ENCODE peak calls at places on chromosome 12, in seven cellular contexts. One of them, this sample, is unnamed.
A peak's percentile ranks its signal among the peaks of the same experiment; 100 is the strongest.

GRCh38 chr12:48768147-48768546 is 20.7 kb downstream of the ADCY6 start:
- DNase-seq in uterus: no peak
- DNase-seq in upper lobe of right lung: no peak
- DNase-seq in neural progenitor cell: peak; percentile 79
- DNase-seq in lower leg skin: no peak
- DNase-seq in lower lobe of right lung: no peak
- DNase-seq in fibroblast of lung: no peak
- DNase-seq in this sample: no peak

GRCh38 chr12:104493504-104493903 is 36.8 kb downstream of the CHST11 start:
- DNase-seq in upper lobe of right lung: no peak
- DNase-seq in uterus: no peak
- DNase-seq in fibroblast of lung: no peak
- DNase-seq in lower leg skin: no peak
- DNase-seq in neural progenitor cell: no peak
- DNase-seq in lower lobe of right lung: no peak
- DNase-seq in this sample: no peak

GRCh38 chr12:89126712-89127111 is 225.6 kb downstream of the DUSP6 start:
- DNase-seq in lower lobe of right lung: no peak
- DNase-seq in fibroblast of lung: peak; percentile 56
- DNase-seq in neural progenitor cell: no peak
- DNase-seq in upper lobe of right lung: no peak
- DNase-seq in uterus: no peak
- DNase-seq in lower leg skin: no peak
- DNase-seq in this sample: no peak

GRCh38 chr12:12880537-12880936 is 10.8 kb upstream of the GPRC5A start:
- DNase-seq in neural progenitor cell: no peak
- DNase-seq in lower lobe of right lung: no peak
- DNase-seq in lower leg skin: no peak
- DNase-seq in uterus: no peak
- DNase-seq in upper lobe of right lung: no peak
- DNase-seq in fibroblast of lung: no peak
- DNase-seq in this sample: no peak

GRCh38 chr12:70919597-70920035 is 922 bp downstream of the PTPRR start:
- DNase-seq in uterus: no peak
- DNase-seq in upper lobe of right lung: no peak
- DNase-seq in lower lobe of right lung: no peak
- DNase-seq in neural progenitor cell: peak; percentile 76
- DNase-seq in fibroblast of lung: peak; percentile 27
- DNase-seq in lower leg skin: no peak
- DNase-seq in this sample: no peak

GRCh38 chr12:89210277-89210676 is 142.0 kb downstream of the DUSP6 start:
- DNase-seq in neural progenitor cell: peak; percentile 33
- DNase-seq in uterus: no peak
- DNase-seq in fibroblast of lung: no peak
- DNase-seq in upper lobe of right lung: no peak
- DNase-seq in lower lobe of right lung: no peak
- DNase-seq in lower leg skin: no peak
- DNase-seq in this sample: no peak

GRCh38 chr12:22014783-22015144 is 31.3 kb upstream of the CMAS start:
- DNase-seq in lower leg skin: no peak
- DNase-seq in neural progenitor cell: no peak
- DNase-seq in uterus: no peak
- DNase-seq in lower lobe of right lung: no peak
- DNase-seq in upper lobe of right lung: no peak
- DNase-seq in fibroblast of lung: peak; percentile 10
- DNase-seq in this sample: no peak

GRCh38 chr12:29769162-29769820 is 14.5 kb downstream of the TMTC1 start:
- DNase-seq in lower lobe of right lung: no peak
- DNase-seq in neural progenitor cell: no peak
- DNase-seq in fibroblast of lung: peak; percentile 96
- DNase-seq in uterus: peak; percentile 23
- DNase-seq in lower leg skin: no peak
- DNase-seq in upper lobe of right lung: no peak
- DNase-seq in this sample: no peak

GRCh38 chr12:62519043-62519442 is 52.4 kb downstream of the MON2 start:
- DNase-seq in uterus: no peak
- DNase-seq in neural progenitor cell: no peak
- DNase-seq in lower lobe of right lung: no peak
- DNase-seq in fibroblast of lung: no peak
- DNase-seq in upper lobe of right lung: no peak
- DNase-seq in lower leg skin: no peak
- DNase-seq in this sample: no peak

GRCh38 chr12:99253068-99253467 is 394.5 kb upstream of the GARIN6 start:
- DNase-seq in neural progenitor cell: peak; percentile 33
- DNase-seq in lower leg skin: no peak
- DNase-seq in fibroblast of lung: no peak
- DNase-seq in upper lobe of right lung: no peak
- DNase-seq in lower lobe of right lung: no peak
- DNase-seq in uterus: no peak
- DNase-seq in this sample: no peak

GRCh38 chr12:86122846-86123468 is 133.2 kb downstream of the MGAT4C start:
- DNase-seq in lower lobe of right lung: no peak
- DNase-seq in lower leg skin: no peak
- DNase-seq in neural progenitor cell: no peak
- DNase-seq in upper lobe of right lung: no peak
- DNase-seq in fibroblast of lung: no peak
- DNase-seq in uterus: no peak
- DNase-seq in this sample: no peak

GRCh38 chr12:48004039-48004940 is at the start of gene COL2A1:
- DNase-seq in lower leg skin: peak; percentile 86
- DNase-seq in neural progenitor cell: peak; percentile 92
- DNase-seq in lower lobe of right lung: no peak
- DNase-seq in fibroblast of lung: peak; percentile 15
- DNase-seq in uterus: no peak
- DNase-seq in upper lobe of right lung: no peak
- DNase-seq in this sample: no peak

GRCh38 chr12:121371404-121371803 is 19.2 kb upstream of the ANAPC5 start:
- DNase-seq in lower leg skin: no peak
- DNase-seq in upper lobe of right lung: no peak
- DNase-seq in neural progenitor cell: no peak
- DNase-seq in uterus: no peak
- DNase-seq in fibroblast of lung: no peak
- DNase-seq in lower lobe of right lung: no peak
- DNase-seq in this sample: no peak

GRCh38 chr12:132672116-132672515 is 15.0 kb downstream of the POLE start:
- DNase-seq in fibroblast of lung: no peak
- DNase-seq in uterus: no peak
- DNase-seq in neural progenitor cell: no peak
- DNase-seq in lower leg skin: no peak
- DNase-seq in upper lobe of right lung: no peak
- DNase-seq in lower lobe of right lung: no peak
- DNase-seq in this sample: no peak

GRCh38 chr12:32322354-32322753 is 77.0 kb upstream of the FGD4 start:
- DNase-seq in upper lobe of right lung: no peak
- DNase-seq in uterus: no peak
- DNase-seq in fibroblast of lung: no peak
- DNase-seq in neural progenitor cell: peak; percentile 16
- DNase-seq in lower leg skin: no peak
- DNase-seq in lower lobe of right lung: no peak
- DNase-seq in this sample: no peak

GRCh38 chr12:86959766-86960458 is 703.7 kb upstream of the MGAT4C start:
- DNase-seq in neural progenitor cell: no peak
- DNase-seq in fibroblast of lung: no peak
- DNase-seq in lower leg skin: no peak
- DNase-seq in lower lobe of right lung: no peak
- DNase-seq in uterus: no peak
- DNase-seq in upper lobe of right lung: no peak
- DNase-seq in this sample: no peak

GRCh38 chr12:2283910-2284309 is 231.1 kb downstream of the CACNA1C start:
- DNase-seq in fibroblast of lung: peak; percentile 67
- DNase-seq in lower lobe of right lung: no peak
- DNase-seq in upper lobe of right lung: peak; percentile 63
- DNase-seq in neural progenitor cell: no peak
- DNase-seq in lower leg skin: peak; percentile 85
- DNase-seq in uterus: peak; percentile 32
- DNase-seq in this sample: no peak

GRCh38 chr12:119681953-119682352 is 14.0 kb downstream of the PRKAB1 start:
- DNase-seq in neural progenitor cell: no peak
- DNase-seq in uterus: no peak
- DNase-seq in fibroblast of lung: no peak
- DNase-seq in lower lobe of right lung: no peak
- DNase-seq in lower leg skin: no peak
- DNase-seq in upper lobe of right lung: no peak
- DNase-seq in this sample: no peak

GRCh38 chr12:76799362-76799761 is 35.4 kb downstream of the ZDHHC17 start:
- DNase-seq in lower leg skin: no peak
- DNase-seq in fibroblast of lung: no peak
- DNase-seq in uterus: no peak
- DNase-seq in neural progenitor cell: no peak
- DNase-seq in upper lobe of right lung: no peak
- DNase-seq in lower lobe of right lung: no peak
- DNase-seq in this sample: no peak

GRCh38 chr12:14327717-14328116 is 37.8 kb upstream of the ATF7IP start:
- DNase-seq in uterus: no peak
- DNase-seq in neural progenitor cell: no peak
- DNase-seq in upper lobe of right lung: no peak
- DNase-seq in lower lobe of right lung: no peak
- DNase-seq in lower leg skin: no peak
- DNase-seq in fibroblast of lung: no peak
- DNase-seq in this sample: no peak

GRCh38 chr12:103326190-103326589 is 169.6 kb downstream of the C12orf42 start:
- DNase-seq in uterus: no peak
- DNase-seq in neural progenitor cell: peak; percentile 50
- DNase-seq in lower leg skin: no peak
- DNase-seq in lower lobe of right lung: no peak
- DNase-seq in upper lobe of right lung: no peak
- DNase-seq in fibroblast of lung: no peak
- DNase-seq in this sample: no peak
- TF ChIP-seq CTCF in uterus: no peak
- TF ChIP-seq CTCF in neural progenitor cell: peak; percentile 60
- TF ChIP-seq CTCF in lower leg skin: no peak
- TF ChIP-seq CTCF in lower lobe of right lung: peak; percentile 14
- TF ChIP-seq CTCF in upper lobe of right lung: peak; percentile 21
- TF ChIP-seq CTCF in fibroblast of lung: no peak
- TF ChIP-seq CTCF in this sample: no peak

DNA sequence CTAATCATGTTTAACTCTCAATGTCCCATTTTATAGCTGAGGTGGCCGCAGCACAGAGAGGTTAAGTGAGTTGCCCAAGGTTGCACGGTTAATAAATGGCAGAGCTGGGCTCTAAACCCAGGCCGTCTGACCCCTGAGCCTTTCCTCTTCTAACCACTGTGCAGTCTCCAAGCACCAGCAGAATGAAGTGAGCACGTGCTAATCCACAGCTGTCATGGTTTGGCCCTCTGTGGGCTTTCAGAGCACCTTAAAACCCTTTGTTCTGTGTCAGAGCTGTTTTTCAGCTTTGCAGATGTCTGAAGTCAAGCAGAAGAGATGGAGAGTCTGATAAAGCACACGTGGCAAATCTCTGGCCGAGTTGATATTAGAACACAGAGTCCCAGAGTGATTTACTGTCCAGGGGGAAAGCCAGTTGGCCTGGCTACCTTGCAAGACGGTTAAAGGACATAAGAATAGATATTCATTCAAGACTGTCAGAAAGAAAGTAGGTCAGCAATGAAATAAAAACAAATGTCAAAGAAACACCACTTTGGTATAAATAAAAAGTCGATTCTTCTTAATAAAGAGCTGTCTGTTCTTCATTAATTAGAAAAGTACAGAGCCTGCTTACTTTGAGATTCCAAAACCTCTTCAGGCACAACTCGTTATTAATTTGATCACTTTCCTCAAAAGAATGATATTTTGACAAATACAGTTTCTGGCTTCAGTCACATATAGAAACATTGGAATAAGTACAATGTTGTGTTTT is 107.3 kb downstream of the CRADD start:
- DNase-seq in fibroblast of lung: peak; percentile 89
- DNase-seq in upper lobe of right lung: no peak
- DNase-seq in neural progenitor cell: peak; percentile 72
- DNase-seq in lower lobe of right lung: no peak
- DNase-seq in uterus: peak; percentile 92
- DNase-seq in lower leg skin: no peak
- DNase-seq in this sample: no peak
- TF ChIP-seq CTCF in fibroblast of lung: no peak
- TF ChIP-seq CTCF in upper lobe of right lung: no peak
- TF ChIP-seq CTCF in neural progenitor cell: no peak
- TF ChIP-seq CTCF in lower lobe of right lung: no peak
- TF ChIP-seq CTCF in uterus: no peak
- TF ChIP-seq CTCF in lower leg skin: no peak
- TF ChIP-seq CTCF in this sample: no peak

GRCh38 chr12:6370994-6371754 is 4.2 kb downstream of the SCNN1A start:
- DNase-seq in fibroblast of lung: peak; percentile 48
- DNase-seq in upper lobe of right lung: peak; percentile 80
- DNase-seq in lower leg skin: no peak
- DNase-seq in neural progenitor cell: peak; percentile 81
- DNase-seq in uterus: peak; percentile 75
- DNase-seq in lower lobe of right lung: peak; percentile 66
- DNase-seq in this sample: no peak
- TF ChIP-seq CTCF in fibroblast of lung: peak; percentile 31
- TF ChIP-seq CTCF in upper lobe of right lung: no peak
- TF ChIP-seq CTCF in lower leg skin: no peak
- TF ChIP-seq CTCF in neural progenitor cell: peak; percentile 36
- TF ChIP-seq CTCF in uterus: no peak
- TF ChIP-seq CTCF in lower lobe of right lung: no peak
- TF ChIP-seq CTCF in this sample: peak; percentile 34

DNA sequence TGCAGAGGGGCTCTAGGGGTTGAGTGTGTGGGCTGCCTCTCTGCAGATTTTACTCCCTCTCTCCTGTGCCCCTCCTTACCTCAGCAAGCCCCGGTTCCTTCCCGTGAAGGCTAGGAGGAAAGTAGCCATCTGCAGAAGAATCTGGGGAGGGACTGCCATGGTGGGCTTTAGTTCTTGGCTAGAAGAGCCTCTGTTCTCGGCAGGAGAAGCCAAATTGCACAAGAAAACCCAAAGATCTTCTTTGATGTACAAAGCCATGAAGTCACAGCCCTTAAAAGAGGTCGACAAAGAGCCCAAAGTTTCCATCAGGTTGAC is 23.5 kb downstream of the CKAP4 start:
- DNase-seq in uterus: no peak
- DNase-seq in lower lobe of right lung: no peak
- DNase-seq in fibroblast of lung: no peak
- DNase-seq in upper lobe of right lung: no peak
- DNase-seq in lower leg skin: no peak
- DNase-seq in neural progenitor cell: no peak
- DNase-seq in this sample: no peak
- TF ChIP-seq CTCF in uterus: no peak
- TF ChIP-seq CTCF in lower lobe of right lung: peak; percentile 21
- TF ChIP-seq CTCF in fibroblast of lung: no peak
- TF ChIP-seq CTCF in upper lobe of right lung: peak; percentile 1
- TF ChIP-seq CTCF in lower leg skin: no peak
- TF ChIP-seq CTCF in neural progenitor cell: no peak
- TF ChIP-seq CTCF in this sample: no peak